ENCODE peak calls at places on chromosomes 13 and 19, in six cellular contexts. Y is stimulated activated CD4-positive, alpha-beta T cell treated with anti-CD3 and anti-CD28 coated beads, Interleukin-15, amount 100 ng/mL, for 1 hour; R is cardiac fibroblast; T is DMS153; C is iPS-NIHi11; I is colonic mucosa. Q is an unnamed sample.

GRCh38 chr19:52923782-52924593 is 760 bp upstream of the ZNF888 start:
- DNase-seq in T (peak), Y (no peak), C (peak), R (peak), I (peak), Q (peak)

GRCh38 chr13:113119166-113119821 is 3.3 kb upstream of the F10 start:
- DNase-seq in T (no peak), C (no peak), Y (no peak), R (no peak), I (no peak), Q (no peak)

GRCh38 chr13:90979059-90979458 is 368.4 kb upstream of the MIR17HG start:
- DNase-seq in T (no peak), Y (no peak), R (no peak), C (no peak), I (no peak), Q (no peak)

GRCh38 chr19:15402411-15403150 is 16.2 kb downstream of the AKAP8L start:
- DNase-seq in T (no peak), I (no peak), Y (no peak), R (no peak), C (no peak), Q (no peak)

GRCh38 chr19:47375694-47376588 is 26.8 kb downstream of the DHX34 start:
- DNase-seq in T (no peak), R (no peak), Y (no peak), I (no peak), C (no peak), Q (no peak)

GRCh38 chr13:42333613-42334328 is 61.8 kb downstream of the AKAP11 start:
- DNase-seq in R (peak), I (no peak), T (no peak), Y (no peak), C (peak), Q (peak)

GRCh38 chr19:38539751-38540150 is 78.0 kb downstream of the MAP4K1 start:
- DNase-seq in I (no peak), C (no peak), T (no peak), Y (no peak), R (no peak), Q (no peak)

GRCh38 chr13:30718661-30719520 is 16.5 kb upstream of the ALOX5AP start:
- DNase-seq in Y (no peak), C (no peak), R (peak), T (no peak), I (no peak), Q (no peak)

GRCh38 chr13:50318887-50319286 is 303.6 kb downstream of the KCNRG start:
- DNase-seq in Y (no peak), R (no peak), C (no peak), I (no peak), T (peak), Q (no peak)